ENCODE peak calls at places on chromosomes 16 and 17, in five cellular contexts. B is SJCRH30, A is heart left ventricle, J is left ventricle myocardium inferior, G is PC-3. N is an unnamed sample.

GRCh38 chr17:20989991-20990855 is 52.6 kb downstream of the USP22 start:
- DNase-seq in B (no peak), A (no peak), J (no peak), G (no peak), N (no peak)

GRCh38 chr17:34624767-34625389 is 45.5 kb downstream of the TMEM132E start:
- DNase-seq in B (no peak), A (no peak), J (no peak), G (no peak), N (no peak)

GRCh38 chr16:84603115-84603816 is 14.6 kb downstream of the COTL1 start:
- DNase-seq in B (peak; percentile 43), A (peak; percentile 89), J (peak; percentile 76), G (peak; percentile 92), N (no peak)

GRCh38 chr16:2520784-2521577 is 810 bp downstream of the AMDHD2 start:
- DNase-seq in B (no peak), A (peak; percentile 33), J (no peak), G (peak; percentile 76), N (no peak)

GRCh38 chr17:42340691-42341127 is 47.5 kb downstream of the STAT3 start:
- DNase-seq in B (no peak), A (no peak), J (no peak), G (no peak), N (no peak)

GRCh38 chr16:8581923-8582580 is 8.3 kb downstream of the TMEM114 start:
- DNase-seq in B (peak; percentile 61), A (no peak), J (no peak), G (no peak), N (no peak)

GRCh38 chr17:81526662-81527571 is 1.3 kb upstream of the FSCN2 start:
- DNase-seq in B (no peak), A (no peak), J (no peak), G (no peak), N (no peak)

GRCh38 chr16:77951788-77952187 is 70.6 kb upstream of the CLEC3A start:
- DNase-seq in B (no peak), A (no peak), J (no peak), G (peak; percentile 35), N (no peak)

GRCh38 chr17:61670691-61671090 is 79.7 kb upstream of the NACA2 start:
- DNase-seq in B (no peak), A (no peak), J (no peak), G (no peak), N (no peak)

GRCh38 chr17:82876602-82877391 is 37.0 kb upstream of the ZNF750 start:
- DNase-seq in B (no peak), A (peak; percentile 91), J (peak; percentile 78), G (peak; percentile 55), N (no peak)

GRCh38 chr16:10039220-10040096 is 142.8 kb downstream of the GRIN2A start:
- DNase-seq in B (no peak), A (peak; percentile 44), J (no peak), G (no peak), N (no peak)

GRCh38 chr16:14334366-14335105 is 263.4 kb downstream of the MRTFB start:
- DNase-seq in B (no peak), A (no peak), J (no peak), G (no peak), N (no peak)

GRCh38 chr16:17448640-17449638 is 21.8 kb downstream of the XYLT1 start:
- DNase-seq in B (peak; percentile 17), A (peak; percentile 51), J (peak; percentile 61), G (no peak), N (no peak)

GRCh38 chr16:48300391-48300856 is 53.1 kb upstream of the ABCC11 start:
- DNase-seq in B (no peak), A (no peak), J (no peak), G (no peak), N (no peak)

GRCh38 chr16:50717109-50717893 is 23.9 kb downstream of the NOD2 start:
- DNase-seq in B (no peak), A (no peak), J (no peak), G (no peak), N (no peak)

GRCh38 chr17:1455291-1455747 is 713 bp downstream of the CRK start:
- DNase-seq in B (peak; percentile 59), A (peak; percentile 83), J (peak; percentile 68), G (peak; percentile 60), N (no peak)

GRCh38 chr16:28863929-28864886 is 565 bp downstream of the SH2B1 start:
- DNase-seq in B (no peak), A (no peak), J (no peak), G (no peak), N (no peak)

GRCh38 chr16:1653023-1653422 is 25.1 kb upstream of the JPT2 start:
- DNase-seq in B (no peak), A (no peak), J (no peak), G (no peak), N (no peak)

GRCh38 chr17:40431231-40431602 is 12.0 kb upstream of the IGFBP4 start:
- DNase-seq in B (no peak), A (no peak), J (no peak), G (no peak), N (no peak)

GRCh38 chr16:53056528-53056881 is 1.7 kb downstream of the CHD9 start:
- DNase-seq in B (no peak), A (no peak), J (no peak), G (peak; percentile 52), N (no peak)

GRCh38 chr16:31202402-31203385 is at the start of gene PYCARD:
- DNase-seq in B (no peak), A (peak; percentile 70), J (peak; percentile 74), G (peak; percentile 17), N (no peak)

GRCh38 chr16:81451753-81452680 is 7.4 kb downstream of the CMIP start:
- DNase-seq in B (no peak), A (no peak), J (no peak), G (no peak), N (no peak)

GRCh38 chr16:11354733-11355574 is 9.7 kb downstream of the RMI2 start:
- DNase-seq in B (peak; percentile 53), A (no peak), J (no peak), G (no peak), N (no peak)

GRCh38 chr17:31583795-31584340 is 192.4 kb downstream of the RAB11FIP4 start:
- DNase-seq in B (no peak), A (no peak), J (no peak), G (peak; percentile 20), N (no peak)

GRCh38 chr17:19299214-19299747 is 62.1 kb downstream of the EPN2 start:
- DNase-seq in B (no peak), A (no peak), J (no peak), G (no peak), N (no peak)

GRCh38 chr17:77109159-77110005 is 31.4 kb upstream of the SEC14L1 start:
- DNase-seq in B (no peak), A (no peak), J (no peak), G (no peak), N (no peak)
- H3K27ac ChIP-seq in B (no peak overlapping the region), A (peak overlapping the region; percentile 89), J (peak overlapping the region; percentile 92), G (peak overlapping the region; percentile 15), N (no peak overlapping the region)

GRCh38 chr16:83136924-83137323 is 510.2 kb downstream of the CDH13 start:
- DNase-seq in B (peak; percentile 41), A (no peak), J (no peak), G (no peak), N (no peak)
- H3K4me3 ChIP-seq in B (peak overlapping the region; percentile 53), A (peak overlapping the region; percentile 11), J (peak overlapping the region; percentile 46), G (peak overlapping the region; percentile 61), N (no peak overlapping the region)

GRCh38 chr16:88308441-88309173 is 74.2 kb upstream of the ZNF469 start:
- DNase-seq in B (no peak), A (no peak), J (peak; percentile 6), G (no peak), N (no peak)
- H3K27ac ChIP-seq in B (no peak overlapping the region), A (no peak overlapping the region), J (no peak overlapping the region), G (no peak overlapping the region), N (no peak overlapping the region)

DNA sequence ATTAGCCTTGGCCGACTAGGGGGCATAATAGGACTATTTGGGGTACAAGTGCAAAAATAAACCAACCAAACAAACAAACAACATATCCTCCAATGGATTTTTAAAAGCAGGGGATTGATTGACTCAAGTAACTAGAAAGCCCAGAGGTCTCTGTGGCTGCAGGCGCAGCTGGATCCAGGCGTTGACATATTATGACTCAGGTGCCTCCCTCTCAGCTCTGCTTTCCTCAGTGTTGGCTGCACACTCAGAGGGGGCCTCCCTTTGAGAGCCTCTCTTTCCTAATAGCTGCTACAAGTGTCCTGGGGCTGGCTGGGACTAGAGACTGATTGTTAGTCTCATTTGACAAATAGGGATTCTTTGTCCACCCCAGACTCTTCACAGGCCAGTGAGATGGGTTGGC is 104.2 kb downstream of the AMFR start:
- DNase-seq in B (no peak), A (no peak), J (no peak), G (no peak), N (no peak)
- H3K4me3 ChIP-seq in B (no peak overlapping the region), A (no peak overlapping the region), J (no peak overlapping the region), G (no peak overlapping the region), N (no peak overlapping the region)

GRCh38 chr16:22195695-22196558 is 10.2 kb upstream of the EEF2K start:
- DNase-seq in B (peak; percentile 82), A (peak; percentile 84), J (peak; percentile 89), G (peak; percentile 89), N (no peak)
- H3K27ac ChIP-seq in B (no peak overlapping the region), A (peak overlapping the region; percentile 88), J (peak overlapping the region; percentile 86), G (no peak overlapping the region), N (no peak overlapping the region)

GRCh38 chr17:7548585-7549400 is at the start of gene TNFSF12:
- DNase-seq in B (no peak), A (peak; percentile 68), J (peak; percentile 79), G (peak; percentile 31), N (no peak)
- H3K4me3 ChIP-seq in B (no peak within 1 kb of the TSS), A (peak within 1 kb of the TSS; percentile 61), J (peak within 1 kb of the TSS; percentile 89), G (peak within 1 kb of the TSS; percentile 87), N (peak within 1 kb of the TSS; percentile 99)

N was measured in iPS DF 6.9.